ENCODE peak calls at places on chromosome 16, in seven cellular contexts. K is midbrain, L is globus pallidus, G is kidney, V is HAP-1, R is psoas muscle, E is GM19239. C is an unnamed sample.
A peak's percentile ranks its signal among the peaks of the same experiment; 100 is the strongest.

GRCh38 chr16:29699324-29700219 is 20.6 kb downstream of the QPRT start:
- DNase-seq in L (no peak), E (no peak), K (no peak), R (no peak), V (no peak), G (no peak), C (no peak)

GRCh38 chr16:87575027-87575804 is 27.1 kb upstream of the JPH3 start:
- DNase-seq in V (peak; percentile 65), K (no peak), E (no peak), G (no peak), R (no peak), L (no peak), C (peak; percentile 31)

GRCh38 chr16:35339337-35339736 is 1879.9 kb downstream of the TP53TG3F start:
- DNase-seq in E (no peak), L (no peak), V (no peak), K (no peak), G (no peak), R (no peak), C (no peak)

GRCh38 chr16:70665806-70666735 is 19.7 kb downstream of the IL34 start:
- DNase-seq in E (no peak), L (no peak), V (no peak), G (peak; percentile 49), R (no peak), K (no peak), C (no peak)

GRCh38 chr16:88003736-88004135 is 52.5 kb downstream of the BANP start:
- DNase-seq in L (no peak), V (no peak), E (no peak), K (no peak), R (no peak), G (no peak), C (no peak)

GRCh38 chr16:88591577-88592021 is 21.4 kb downstream of the ZC3H18 start:
- DNase-seq in L (no peak), V (no peak), E (no peak), R (peak; percentile 66), G (no peak), K (no peak), C (no peak)

GRCh38 chr16:7938175-7938574 is 605.5 kb downstream of the RBFOX1 start:
- DNase-seq in E (no peak), V (no peak), L (no peak), G (no peak), K (no peak), R (no peak), C (no peak)

GRCh38 chr16:54846761-54847160 is 83.9 kb upstream of the IRX5 start:
- DNase-seq in E (no peak), V (no peak), G (no peak), L (no peak), R (no peak), K (no peak), C (peak; percentile 8)

GRCh38 chr16:27195068-27195741 is 8.1 kb upstream of the KDM8 start:
- DNase-seq in K (no peak), V (no peak), G (no peak), L (no peak), E (no peak), R (no peak), C (no peak)

GRCh38 chr16:11005611-11005975 is 61.2 kb downstream of the CLEC16A start:
- DNase-seq in L (no peak), E (no peak), V (no peak), G (no peak), R (no peak), K (no peak), C (no peak)

GRCh38 chr16:22664561-22664997 is 149.4 kb upstream of the HS3ST2 start:
- DNase-seq in L (no peak), V (no peak), E (no peak), G (no peak), K (no peak), R (no peak), C (no peak)

GRCh38 chr16:3188925-3189825 is 1.2 kb downstream of the OR1F1 start:
- DNase-seq in G (no peak), L (no peak), R (no peak), V (peak; percentile 77), E (no peak), K (no peak), C (peak; percentile 52)

GRCh38 chr16:67013823-67014640 is 14.9 kb upstream of the CBFB start:
- DNase-seq in E (peak; percentile 50), G (peak; percentile 94), V (peak; percentile 84), L (peak; percentile 70), K (peak; percentile 73), R (peak; percentile 92), C (peak; percentile 41)

GRCh38 chr16:3999890-4000325 is 116.3 kb downstream of the ADCY9 start:
- DNase-seq in V (no peak), G (no peak), R (no peak), E (no peak), K (no peak), L (no peak), C (no peak)